ENCODE peak calls at places on chromosomes 3 and 15, in nine cellular contexts. One of them, this sample, is unnamed.

GRCh38 chr15:101478701-101479341 is 10.7 kb downstream of the PCSK6 start:
- DNase-seq in sciatic nerve: no peak
- DNase-seq in activated naive CD4-positive, alpha-beta T cell: no peak
- DNase-seq in HT1080: no peak
- DNase-seq in T-cell: no peak
- DNase-seq in RPMI8226: no peak
- DNase-seq in NCI-H2081: no peak
- DNase-seq in cardiac fibroblast: no peak
- DNase-seq in neural crest cell: no peak
- DNase-seq in this sample: no peak

GRCh38 chr3:43723121-43723734 is 32.5 kb downstream of the ABHD5 start:
- DNase-seq in sciatic nerve: no peak
- DNase-seq in activated naive CD4-positive, alpha-beta T cell: no peak
- DNase-seq in HT1080: peak; percentile 19
- DNase-seq in T-cell: no peak
- DNase-seq in RPMI8226: no peak
- DNase-seq in NCI-H2081: no peak
- DNase-seq in cardiac fibroblast: peak; percentile 73
- DNase-seq in neural crest cell: no peak
- DNase-seq in this sample: peak; percentile 79

GRCh38 chr3:186425788-186426730 is 64.0 kb upstream of the DGKG start:
- DNase-seq in sciatic nerve: no peak
- DNase-seq in activated naive CD4-positive, alpha-beta T cell: no peak
- DNase-seq in HT1080: peak; percentile 27
- DNase-seq in T-cell: no peak
- DNase-seq in RPMI8226: peak; percentile 53
- DNase-seq in NCI-H2081: no peak
- DNase-seq in cardiac fibroblast: peak; percentile 59
- DNase-seq in neural crest cell: no peak
- DNase-seq in this sample: peak; percentile 94

GRCh38 chr3:37453393-37454391 is 279.3 kb upstream of the LRRFIP2 start:
- DNase-seq in sciatic nerve: peak; percentile 74
- DNase-seq in activated naive CD4-positive, alpha-beta T cell: no peak
- DNase-seq in HT1080: no peak
- DNase-seq in T-cell: no peak
- DNase-seq in RPMI8226: peak; percentile 23
- DNase-seq in NCI-H2081: no peak
- DNase-seq in cardiac fibroblast: peak; percentile 31
- DNase-seq in neural crest cell: peak; percentile 53
- DNase-seq in this sample: no peak

GRCh38 chr3:150184426-150185071 is 213.9 kb upstream of the PFN2 start:
- DNase-seq in sciatic nerve: no peak
- DNase-seq in activated naive CD4-positive, alpha-beta T cell: no peak
- DNase-seq in HT1080: no peak
- DNase-seq in T-cell: no peak
- DNase-seq in RPMI8226: no peak
- DNase-seq in NCI-H2081: no peak
- DNase-seq in cardiac fibroblast: peak; percentile 33
- DNase-seq in neural crest cell: no peak
- DNase-seq in this sample: peak; percentile 43

GRCh38 chr15:52506549-52506948 is 22.1 kb downstream of the MYO5A start:
- DNase-seq in sciatic nerve: no peak
- DNase-seq in activated naive CD4-positive, alpha-beta T cell: no peak
- DNase-seq in HT1080: no peak
- DNase-seq in T-cell: no peak
- DNase-seq in RPMI8226: peak; percentile 98
- DNase-seq in NCI-H2081: no peak
- DNase-seq in cardiac fibroblast: no peak
- DNase-seq in neural crest cell: no peak
- DNase-seq in this sample: no peak

GRCh38 chr3:64444619-64445317 is 219.5 kb upstream of the PRICKLE2 start:
- DNase-seq in sciatic nerve: no peak
- DNase-seq in activated naive CD4-positive, alpha-beta T cell: no peak
- DNase-seq in HT1080: no peak
- DNase-seq in T-cell: no peak
- DNase-seq in RPMI8226: no peak
- DNase-seq in NCI-H2081: peak; percentile 62
- DNase-seq in cardiac fibroblast: no peak
- DNase-seq in neural crest cell: no peak
- DNase-seq in this sample: no peak

GRCh38 chr3:15708882-15709677 is 88.7 kb downstream of the ANKRD28 start:
- DNase-seq in sciatic nerve: no peak
- DNase-seq in activated naive CD4-positive, alpha-beta T cell: no peak
- DNase-seq in HT1080: peak; percentile 73
- DNase-seq in T-cell: no peak
- DNase-seq in RPMI8226: no peak
- DNase-seq in NCI-H2081: no peak
- DNase-seq in cardiac fibroblast: peak; percentile 64
- DNase-seq in neural crest cell: no peak
- DNase-seq in this sample: peak; percentile 89

GRCh38 chr3:177681852-177682251 is 484.6 kb upstream of the TBL1XR1 start:
- DNase-seq in sciatic nerve: no peak
- DNase-seq in activated naive CD4-positive, alpha-beta T cell: no peak
- DNase-seq in HT1080: no peak
- DNase-seq in T-cell: no peak
- DNase-seq in RPMI8226: no peak
- DNase-seq in NCI-H2081: no peak
- DNase-seq in cardiac fibroblast: no peak
- DNase-seq in neural crest cell: no peak
- DNase-seq in this sample: no peak

GRCh38 chr3:46960081-46960701 is 16.4 kb downstream of the CCDC12 start:
- DNase-seq in sciatic nerve: no peak
- DNase-seq in activated naive CD4-positive, alpha-beta T cell: no peak
- DNase-seq in HT1080: peak; percentile 76
- DNase-seq in T-cell: no peak
- DNase-seq in RPMI8226: no peak
- DNase-seq in NCI-H2081: no peak
- DNase-seq in cardiac fibroblast: peak; percentile 56
- DNase-seq in neural crest cell: no peak
- DNase-seq in this sample: peak; percentile 82

GRCh38 chr15:57364282-57365007 is 11.9 kb upstream of the CGNL1 start:
- DNase-seq in sciatic nerve: peak; percentile 66
- DNase-seq in activated naive CD4-positive, alpha-beta T cell: no peak
- DNase-seq in HT1080: no peak
- DNase-seq in T-cell: no peak
- DNase-seq in RPMI8226: peak; percentile 52
- DNase-seq in NCI-H2081: no peak
- DNase-seq in cardiac fibroblast: peak; percentile 55
- DNase-seq in neural crest cell: no peak
- DNase-seq in this sample: peak; percentile 42

GRCh38 chr3:132378846-132379245 is 38.5 kb upstream of the DNAJC13 start:
- DNase-seq in sciatic nerve: no peak
- DNase-seq in activated naive CD4-positive, alpha-beta T cell: no peak
- DNase-seq in HT1080: no peak
- DNase-seq in T-cell: no peak
- DNase-seq in RPMI8226: no peak
- DNase-seq in NCI-H2081: peak; percentile 85
- DNase-seq in cardiac fibroblast: no peak
- DNase-seq in neural crest cell: no peak
- DNase-seq in this sample: no peak

GRCh38 chr3:128492353-128493220 is at the start of gene GATA2:
- DNase-seq in sciatic nerve: peak; percentile 57
- DNase-seq in activated naive CD4-positive, alpha-beta T cell: no peak
- DNase-seq in HT1080: no peak
- DNase-seq in T-cell: no peak
- DNase-seq in RPMI8226: peak; percentile 31
- DNase-seq in NCI-H2081: peak; percentile 64
- DNase-seq in cardiac fibroblast: no peak
- DNase-seq in neural crest cell: no peak
- DNase-seq in this sample: no peak

GRCh38 chr3:184786271-184787010 is 25.5 kb upstream of the VPS8 start:
- DNase-seq in sciatic nerve: peak; percentile 72
- DNase-seq in activated naive CD4-positive, alpha-beta T cell: no peak
- DNase-seq in HT1080: peak; percentile 96
- DNase-seq in T-cell: no peak
- DNase-seq in RPMI8226: no peak
- DNase-seq in NCI-H2081: no peak
- DNase-seq in cardiac fibroblast: peak; percentile 88
- DNase-seq in neural crest cell: no peak
- DNase-seq in this sample: peak; percentile 82

This sample was measured in iris pigment epithelial cell.